ENCODE peak calls at places on chromosomes 11 and 22, in six cellular contexts. F, U, P, J, G and Q are unnamed samples.

GRCh38 chr22:46149998-46150549 is at the start of gene PPARA:
- DNase-seq in F (peak; percentile 92), U (peak; percentile 65), P (peak; percentile 86), J (peak; percentile 95), G (peak; percentile 94), Q (peak; percentile 86)

GRCh38 chr22:47583959-47584562 is 821.6 kb downstream of the TBC1D22A start:
- DNase-seq in F (no peak), U (no peak), P (no peak), J (no peak), G (no peak), Q (no peak)

GRCh38 chr22:37905534-37906363 is at the start of gene MICALL1:
- DNase-seq in F (peak; percentile 88), U (peak; percentile 56), P (peak; percentile 85), J (peak; percentile 81), G (peak; percentile 84), Q (peak; percentile 89)

GRCh38 chr11:59776210-59777066 is 21.3 kb downstream of the STX3 start:
- DNase-seq in F (no peak), U (peak; percentile 39), P (no peak), J (no peak), G (no peak), Q (no peak)

GRCh38 chr11:36622431-36623136 is 24.5 kb upstream of the RAG2 start:
- DNase-seq in F (peak; percentile 70), U (peak; percentile 41), P (no peak), J (no peak), G (no peak), Q (no peak)

GRCh38 chr11:6799402-6799801 is at the start of gene OR6A2:
- DNase-seq in F (no peak), U (no peak), P (no peak), J (no peak), G (no peak), Q (peak; percentile 10)

GRCh38 chr22:26106412-26106811 is 62.9 kb upstream of the SEZ6L start:
- DNase-seq in F (no peak), U (no peak), P (no peak), J (no peak), G (no peak), Q (no peak)

GRCh38 chr11:115984228-115984627 is 480.0 kb upstream of the CADM1 start:
- DNase-seq in F (no peak), U (no peak), P (no peak), J (no peak), G (no peak), Q (no peak)

GRCh38 chr11:16572946-16573345 is 165.5 kb upstream of the C11orf58 start:
- DNase-seq in F (no peak), U (no peak), P (no peak), J (no peak), G (no peak), Q (no peak)

GRCh38 chr22:44399196-44399837 is 86.6 kb upstream of the SHISAL1 start:
- DNase-seq in F (no peak), U (no peak), P (no peak), J (no peak), G (peak; percentile 24), Q (no peak)

GRCh38 chr11:42772886-42773285 is 538.9 kb upstream of the API5 start:
- DNase-seq in F (no peak), U (no peak), P (no peak), J (no peak), G (no peak), Q (no peak)

GRCh38 chr11:134173296-134173695 is 50.5 kb downstream of the NCAPD3 start:
- DNase-seq in F (no peak), U (no peak), P (no peak), J (no peak), G (no peak), Q (no peak)

GRCh38 chr22:46092646-46093410 is 57.5 kb upstream of the PPARA start:
- DNase-seq in F (no peak), U (peak; percentile 18), P (no peak), J (peak; percentile 49), G (no peak), Q (no peak)

GRCh38 chr22:48919851-48920589 is 907.7 kb downstream of the BRD1 start:
- DNase-seq in F (no peak), U (no peak), P (no peak), J (peak; percentile 20), G (no peak), Q (no peak)

GRCh38 chr11:57480409-57481137 is 20.2 kb downstream of the RTN4RL2 start:
- DNase-seq in F (peak; percentile 90), U (peak; percentile 42), P (peak; percentile 97), J (peak; percentile 67), G (peak; percentile 77), Q (no peak)

DNA sequence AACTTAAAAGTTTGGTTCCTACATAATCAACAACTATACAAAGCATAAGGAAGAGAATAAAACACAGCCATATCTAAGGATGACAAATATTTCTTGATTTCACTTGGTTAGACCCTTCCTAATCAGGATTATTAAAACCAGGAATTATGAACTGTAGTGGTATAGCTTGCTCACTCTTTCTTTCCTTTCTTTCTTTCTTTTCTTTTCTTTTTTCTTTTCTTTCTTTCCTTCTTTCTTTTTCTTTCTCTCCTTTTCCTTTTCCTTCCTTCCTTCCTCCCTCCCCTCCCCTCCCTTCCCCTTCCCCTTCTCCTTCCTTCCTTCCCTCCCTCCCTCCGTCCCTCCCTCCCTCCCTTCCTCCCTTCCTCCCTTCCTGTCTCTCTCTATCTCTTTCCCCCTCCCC is 78.0 kb downstream of the HORMAD2 start:
- DNase-seq in F (no peak), U (no peak), P (no peak), J (no peak), G (no peak), Q (no peak)
- H3K4me3 ChIP-seq in F (no peak overlapping the region), U (no peak overlapping the region), P (no peak overlapping the region), J (no peak overlapping the region), G (no peak overlapping the region), Q (no peak overlapping the region)

DNA sequence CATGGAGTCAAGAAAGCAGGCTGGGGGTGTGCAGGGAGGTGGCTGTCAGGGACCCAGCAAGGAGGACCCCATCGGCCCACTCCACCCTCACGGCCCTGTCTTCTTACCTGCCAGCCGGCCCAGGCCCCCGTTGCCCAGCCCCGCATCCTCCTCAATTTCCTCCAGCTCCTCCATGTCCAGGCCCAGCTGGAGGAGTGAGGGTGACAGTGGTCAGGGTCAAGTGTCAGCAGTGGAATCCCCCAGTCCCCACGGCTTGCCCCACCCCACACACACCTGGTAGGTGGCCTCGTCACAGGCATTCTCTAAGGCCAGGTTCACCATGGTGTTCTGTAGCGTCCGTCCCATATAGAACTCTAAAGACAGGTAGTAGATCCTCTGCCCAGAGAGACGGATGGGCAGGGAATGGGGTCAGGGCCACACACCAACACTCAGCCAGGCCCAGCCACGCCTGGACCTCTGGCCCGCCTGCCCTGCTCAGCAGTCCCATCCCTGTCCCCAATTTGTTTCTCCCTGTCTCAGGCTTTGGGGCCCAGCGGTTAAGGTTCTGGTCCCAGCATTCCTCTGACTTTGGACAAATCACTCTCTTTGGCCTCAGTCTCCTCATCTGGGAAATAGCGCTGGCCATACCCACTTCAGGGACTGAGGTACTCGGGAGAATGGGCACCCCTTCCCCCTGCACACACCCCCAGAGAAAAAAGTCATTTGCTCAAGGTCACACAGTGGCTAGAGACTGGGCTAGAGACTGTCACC is 1.3 kb downstream of the PYGM start:
- DNase-seq in F (no peak), U (no peak), P (peak; percentile 38), J (no peak), G (peak; percentile 36), Q (no peak)
- H3K4me3 ChIP-seq in F (no peak overlapping the region), U (no peak overlapping the region), P (no peak overlapping the region), J (no peak overlapping the region), G (no peak overlapping the region), Q (no peak overlapping the region)

DNA sequence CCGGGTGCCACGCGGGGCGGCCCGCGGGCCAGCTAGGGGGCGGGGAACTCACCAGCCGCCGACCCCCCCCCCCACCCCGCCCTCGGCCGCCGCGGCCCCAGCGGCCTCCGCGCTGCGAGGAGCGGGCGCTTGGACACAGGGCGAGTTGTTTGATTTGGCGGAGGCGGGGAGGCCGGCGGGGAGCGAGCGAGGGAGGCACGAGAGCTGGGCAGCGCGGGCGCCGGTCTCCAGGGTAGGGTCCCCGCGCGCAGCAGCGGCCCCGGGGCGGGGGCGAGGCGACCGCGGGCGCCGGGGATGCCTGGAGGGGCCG is 64.3 kb downstream of the NAV2 start:
- DNase-seq in F (no peak), U (no peak), P (peak; percentile 77), J (no peak), G (no peak), Q (no peak)
- H3K4me3 ChIP-seq in F (no peak overlapping the region), U (peak overlapping the region; percentile 63), P (peak overlapping the region; percentile 80), J (peak overlapping the region; percentile 21), G (peak overlapping the region; percentile 55), Q (no peak overlapping the region)

GRCh38 chr11:269146-269890 is 8.9 kb upstream of the NLRP6 start:
- DNase-seq in F (peak; percentile 94), U (no peak), P (no peak), J (no peak), G (no peak), Q (no peak)
- H3K4me3 ChIP-seq in F (peak overlapping the region; percentile 63), U (no peak overlapping the region), P (no peak overlapping the region), J (no peak overlapping the region), G (peak overlapping the region; percentile 47), Q (peak overlapping the region; percentile 32)